ENCODE peak calls at places on chromosomes 11 and 22, in seven cellular contexts. F, K, H, M, O, W and I are unnamed samples. For H3K4me1 and H3K9me3, the result is how much of the 10 kb centered on the place peaks cover.

GRCh38 chr11:95674669-95675358 is 114.8 kb downstream of the FAM76B start:
- DNase-seq in F (peak), K (no peak), H (no peak), M (no peak), O (no peak), W (no peak), I (no peak)

GRCh38 chr22:46007848-46008261 is 30.9 kb upstream of the WNT7B start:
- DNase-seq in F (no peak), K (peak), H (peak), M (no peak), O (no peak), W (peak), I (no peak)

GRCh38 chr22:22485524-22485923 is 23.0 kb downstream of the ZNF280B start:
- DNase-seq in F (no peak), K (no peak), H (no peak), M (no peak), O (no peak), W (no peak), I (no peak)

GRCh38 chr11:41201156-41201555 is 258.3 kb downstream of the LRRC4C start:
- DNase-seq in F (no peak), K (no peak), H (no peak), M (peak), O (no peak), W (no peak), I (no peak)

GRCh38 chr11:119491753-119492455 is 68.9 kb upstream of the THY1 start:
- DNase-seq in F (no peak), K (no peak), H (no peak), M (peak), O (no peak), W (no peak), I (no peak)

GRCh38 chr11:22392561-22392960 is 54.4 kb downstream of the SLC17A6 start:
- DNase-seq in F (no peak), K (no peak), H (no peak), M (no peak), O (no peak), W (no peak), I (no peak)

GRCh38 chr11:72844356-72844755 is 30.1 kb downstream of the ATG16L2 start:
- DNase-seq in F (no peak), K (no peak), H (no peak), M (no peak), O (no peak), W (no peak), I (no peak)

GRCh38 chr11:5690736-5691135 is 1.1 kb downstream of the TRIM22 start:
- DNase-seq in F (no peak), K (peak), H (no peak), M (no peak), O (no peak), W (no peak), I (no peak)

GRCh38 chr22:19143967-19144400 is 467 bp downstream of the ESS2 start:
- DNase-seq in F (peak), K (peak), H (no peak), M (no peak), O (no peak), W (no peak), I (no peak)

GRCh38 chr22:24200616-24201212 is 19.4 kb downstream of the SUSD2 start:
- DNase-seq in F (no peak), K (no peak), H (no peak), M (peak), O (peak), W (no peak), I (no peak)

GRCh38 chr11:132866783-132867545 is 665.3 kb downstream of the OPCML start:
- DNase-seq in F (no peak), K (no peak), H (no peak), M (no peak), O (no peak), W (no peak), I (no peak)

GRCh38 chr11:118415739-118416068 is 14.3 kb downstream of the ATP5MG start:
- DNase-seq in F (no peak), K (no peak), H (no peak), M (peak), O (peak), W (peak), I (no peak)

DNA sequence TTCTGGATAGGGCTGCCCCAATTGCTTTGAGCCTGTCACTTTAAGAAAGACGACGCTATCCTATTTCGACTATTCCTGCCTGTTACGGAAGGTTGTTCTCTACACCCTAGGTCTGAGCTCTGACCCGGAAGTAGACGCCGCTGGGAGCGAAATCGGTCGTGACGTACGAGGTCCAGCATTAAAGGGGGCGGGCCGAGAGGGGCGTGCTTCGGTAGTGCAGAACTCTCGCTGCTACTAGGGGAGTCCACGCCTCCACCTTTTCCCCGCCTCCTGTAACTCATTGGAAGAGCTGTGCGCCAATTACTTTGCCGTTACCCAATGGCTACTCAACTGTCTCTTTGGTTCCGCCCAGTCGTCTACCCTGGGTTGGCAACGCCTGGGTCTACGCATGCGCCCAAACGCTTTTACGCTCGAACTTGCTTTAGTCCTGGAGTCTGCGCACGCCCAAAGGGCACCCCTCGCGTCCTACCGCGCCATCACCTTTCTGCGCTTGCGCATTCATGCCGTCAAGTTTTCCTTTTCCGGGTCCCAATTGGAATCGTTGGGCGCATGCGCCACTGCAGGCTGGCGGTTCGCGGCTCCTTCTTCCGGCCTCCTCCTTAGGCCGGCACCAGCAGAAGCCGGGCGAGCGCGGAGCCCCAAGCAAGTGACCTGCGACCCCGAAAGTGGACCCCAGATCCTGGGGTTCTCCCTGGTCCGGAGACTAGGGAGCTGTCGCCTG is at the start of gene PCNX3:
- DNase-seq in F (peak), K (peak), H (peak), M (peak), O (peak), W (peak), I (peak)
- H3K4me1 ChIP-seq in F (half or more), K (under half), H (under half), M (under half), O (under half), W (under half), I (half or more)

DNA sequence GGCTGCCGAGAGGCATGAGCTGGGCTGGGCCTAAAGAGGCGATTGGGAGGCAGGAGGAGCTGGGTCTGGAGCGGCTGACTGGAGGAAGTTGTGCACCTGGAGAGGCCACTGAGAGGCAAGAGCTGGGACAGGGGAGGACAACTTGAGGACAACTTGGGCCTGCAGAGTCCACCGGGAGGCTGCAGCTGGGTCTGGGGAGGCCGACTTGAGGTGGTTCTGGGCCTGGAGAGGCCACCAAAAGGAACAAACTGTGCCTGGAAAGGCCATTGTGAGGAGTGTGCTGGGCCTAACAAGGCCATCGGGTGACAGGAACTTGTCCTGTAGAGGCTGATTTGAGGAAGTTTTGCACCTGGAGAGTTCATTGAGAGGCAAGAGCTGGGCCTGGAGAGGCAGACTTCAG is 41.5 kb downstream of the OR4C45 start:
- DNase-seq in F (no peak), K (no peak), H (no peak), M (no peak), O (no peak), W (no peak), I (no peak)
- H3K9me3 ChIP-seq in F (under half), K (under half), H (under half), M (under half), O (under half), W (under half), I (half or more)

DNA sequence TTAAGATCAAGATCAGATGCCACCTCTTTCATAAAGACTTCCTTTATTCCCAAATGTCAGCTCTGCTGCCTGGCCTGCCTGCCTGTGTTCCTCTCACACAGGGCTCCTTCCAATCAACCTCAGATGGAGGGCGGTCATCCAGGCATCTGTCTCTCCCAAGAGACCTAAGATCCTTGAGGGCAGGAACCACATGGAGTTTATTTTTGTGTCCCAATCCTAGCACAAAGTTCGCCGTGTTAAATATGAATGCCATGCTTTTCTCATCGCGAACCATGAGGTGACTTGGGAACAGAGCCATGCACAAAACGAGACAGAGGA is 72.7 kb upstream of the ARFGAP3 start:
- DNase-seq in F (no peak), K (no peak), H (no peak), M (no peak), O (no peak), W (no peak), I (no peak)
- H3K4me1 ChIP-seq in F (under half), K (under half), H (half or more), M (under half), O (under half), W (half or more), I (half or more)

DNA sequence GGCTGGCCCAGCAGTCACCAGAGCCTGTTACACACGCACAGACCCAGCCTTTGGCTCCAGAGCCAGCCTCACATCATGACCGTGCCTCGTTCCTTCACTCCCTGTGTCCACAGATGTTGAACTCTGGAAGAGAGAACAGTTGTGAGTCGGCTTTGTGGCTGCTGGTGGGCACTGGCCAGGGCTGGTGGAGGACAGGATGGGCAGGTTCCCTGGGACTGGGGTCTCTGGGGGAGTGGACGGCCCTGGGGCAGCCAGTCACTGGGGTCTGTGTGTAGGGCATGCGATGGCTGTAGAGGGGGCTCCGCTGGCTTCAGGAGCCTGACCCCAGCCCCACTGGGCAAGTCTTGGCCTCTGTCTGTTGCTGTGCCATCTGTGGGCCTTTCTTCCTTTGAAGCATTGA is 1070.1 kb downstream of the BRD1 start:
- DNase-seq in F (no peak), K (peak), H (peak), M (no peak), O (no peak), W (no peak), I (no peak)
- H3K9me3 ChIP-seq in F (under half), K (under half), H (under half), M (under half), O (under half), W (under half), I (under half)

GRCh38 chr11:83070044-83070877 is 1.4 kb downstream of the RAB30 start:
- DNase-seq in F (no peak), K (no peak), H (no peak), M (peak), O (no peak), W (peak), I (no peak)
- H3K4me1 ChIP-seq in F (under half), K (under half), H (under half), M (under half), O (under half), W (under half), I (under half)

GRCh38 chr11:47337229-47337924 is 15.1 kb downstream of the MYBPC3 start:
- DNase-seq in F (no peak), K (no peak), H (no peak), M (no peak), O (peak), W (no peak), I (no peak)
- H3K9me3 ChIP-seq in F (under half), K (under half), H (under half), M (under half), O (under half), W (under half), I (under half)

GRCh38 chr11:102430158-102430836 is 22.3 kb downstream of the TMEM123 start:
- DNase-seq in F (no peak), K (no peak), H (no peak), M (no peak), O (no peak), W (no peak), I (no peak)

GRCh38 chr11:102426570-102426969 is 26.0 kb downstream of the TMEM123 start:
- DNase-seq in F (no peak), K (no peak), H (no peak), M (no peak), O (no peak), W (no peak), I (no peak)

GRCh38 chr11:102429691-102430090 is 22.9 kb downstream of the TMEM123 start:
- DNase-seq in F (no peak), K (no peak), H (no peak), M (no peak), O (no peak), W (no peak), I (no peak)

GRCh38 chr11:102427068-102427467 is 25.5 kb downstream of the TMEM123 start:
- DNase-seq in F (no peak), K (no peak), H (no peak), M (no peak), O (no peak), W (no peak), I (no peak)

DNA sequence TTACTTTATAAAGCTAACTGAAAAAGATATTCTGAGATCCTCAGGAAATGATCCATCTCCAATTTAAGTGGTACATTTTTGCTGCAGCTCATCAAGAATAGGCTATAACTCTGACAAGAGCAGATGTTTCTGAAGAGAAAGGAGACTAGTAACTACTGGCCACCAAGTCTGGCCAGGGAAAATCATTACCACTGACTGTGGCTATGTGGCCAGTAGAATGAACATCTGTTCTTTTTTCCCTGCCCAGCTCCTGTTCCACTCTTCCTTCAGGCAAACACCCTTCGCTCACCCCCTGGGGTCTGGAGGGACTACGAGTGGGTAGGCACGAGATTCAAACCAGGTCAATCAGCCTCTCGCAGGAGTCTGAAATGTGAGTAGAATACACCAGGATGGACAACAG is 23.9 kb downstream of the TMEM123 start:
- DNase-seq in F (no peak), K (no peak), H (no peak), M (no peak), O (no peak), W (no peak), I (no peak)
- H3K4me1 ChIP-seq in F (under half), K (under half), H (under half), M (under half), O (under half), W (under half), I (under half)

GRCh38 chr22:48710410-48710809 is 1117.3 kb downstream of the BRD1 start:
- DNase-seq in F (no peak), K (no peak), H (no peak), M (no peak), O (no peak), W (no peak), I (peak)
- H3K9me3 ChIP-seq in F (under half), K (under half), H (under half), M (under half), O (under half), W (under half), I (under half)

DNA sequence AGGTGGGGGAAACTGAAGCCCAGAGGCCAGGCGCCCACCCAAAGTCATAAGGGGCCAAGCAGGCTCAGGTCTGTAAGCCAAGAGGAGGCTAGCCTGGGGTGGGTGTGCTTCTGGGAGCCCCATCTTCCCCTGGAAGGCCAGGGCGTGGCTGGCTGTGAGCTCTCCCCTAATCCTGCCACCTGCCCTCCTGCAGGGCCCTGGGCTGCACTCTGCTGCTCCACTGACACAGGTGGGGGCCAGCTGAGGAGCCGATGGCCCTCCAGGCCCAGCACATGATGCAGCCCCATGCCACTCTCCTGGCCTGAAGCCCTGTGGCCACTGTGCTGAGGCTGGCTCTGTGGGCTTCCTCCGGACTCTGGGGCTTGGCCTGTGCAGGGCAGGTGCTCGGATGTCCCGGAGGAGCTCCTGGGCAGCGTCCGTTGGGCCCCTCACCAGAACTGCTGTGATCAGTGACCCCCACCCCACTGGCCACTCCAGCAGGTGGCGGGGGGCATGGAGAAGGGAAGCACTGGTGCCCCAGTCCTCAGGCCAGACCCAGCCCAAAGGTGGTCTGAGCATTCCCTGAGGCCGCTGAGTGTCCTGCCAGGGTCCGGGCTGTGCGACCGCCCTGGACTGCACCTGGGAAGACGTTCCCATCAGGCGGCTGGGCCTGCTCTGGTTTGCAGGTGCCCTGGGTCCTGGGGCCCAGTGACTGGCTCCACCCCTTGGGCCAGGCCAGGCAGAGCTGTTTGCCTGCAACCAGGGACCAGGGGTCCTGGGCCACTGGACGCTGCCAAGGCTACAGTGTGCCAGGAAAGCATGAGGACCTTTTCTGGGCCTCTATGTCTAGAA is 8.5 kb downstream of the PIM3 start:
- DNase-seq in F (no peak), K (peak), H (peak), M (no peak), O (no peak), W (peak), I (peak)
- H3K4me1 ChIP-seq in F (half or more), K (under half), H (half or more), M (under half), O (half or more), W (under half), I (under half)

GRCh38 chr22:48688366-48688765 is 1139.3 kb downstream of the BRD1 start:
- DNase-seq in F (no peak), K (no peak), H (no peak), M (no peak), O (no peak), W (no peak), I (peak)
- H3K9me3 ChIP-seq in F (under half), K (under half), H (under half), M (under half), O (under half), W (under half), I (under half)